ENCODE peak calls at places on chromosomes 13 and 19, in ten cellular contexts. U is SJSA1, R is heart left ventricle, D is cardiac muscle cell, S is psoas muscle, W is breast epithelium, Y is BE2C, A is suprapubic skin, M is Peyer's patch, P is gastrocnemius medialis. G is an unnamed sample.

GRCh38 chr13:39779337-39780270 is 124.1 kb downstream of the COG6 start:
- DNase-seq in U (peak; percentile 47), R (no peak), D (peak; percentile 59), S (no peak), W (no peak), Y (no peak), A (no peak), M (peak; percentile 55), P (no peak), G (no peak)

GRCh38 chr19:56601375-56601774 is 6.3 kb downstream of the ZNF71 start:
- DNase-seq in U (no peak), R (no peak), D (no peak), S (no peak), W (no peak), Y (no peak), A (no peak), M (no peak), P (no peak), G (no peak)

GRCh38 chr13:94412870-94413269 is 66.6 kb downstream of the DCT start:
- DNase-seq in U (no peak), R (no peak), D (no peak), S (no peak), W (no peak), Y (no peak), A (no peak), M (no peak), P (no peak), G (no peak)

GRCh38 chr19:39671739-39672363 is 16.1 kb downstream of the LGALS16 start:
- DNase-seq in U (peak; percentile 30), R (no peak), D (peak; percentile 64), S (no peak), W (no peak), Y (peak; percentile 37), A (no peak), M (peak; percentile 25), P (no peak), G (no peak)

GRCh38 chr19:4715529-4716221 is 8.0 kb downstream of the DPP9 start:
- DNase-seq in U (no peak), R (no peak), D (no peak), S (no peak), W (no peak), Y (no peak), A (no peak), M (no peak), P (no peak), G (no peak)

GRCh38 chr19:23887642-23888041 is 27.0 kb upstream of the ZNF726 start:
- DNase-seq in U (no peak), R (no peak), D (no peak), S (no peak), W (no peak), Y (no peak), A (no peak), M (no peak), P (no peak), G (no peak)

GRCh38 chr19:11843741-11844140 is 4.8 kb upstream of the ZNF439 start:
- DNase-seq in U (no peak), R (no peak), D (no peak), S (no peak), W (no peak), Y (no peak), A (no peak), M (no peak), P (no peak), G (no peak)

GRCh38 chr13:106917024-106917491 is 349.1 kb upstream of the ARGLU1 start:
- DNase-seq in U (no peak), R (peak; percentile 61), D (peak; percentile 25), S (no peak), W (no peak), Y (no peak), A (no peak), M (no peak), P (no peak), G (no peak)

GRCh38 chr13:60121288-60121687 is 42.4 kb downstream of the DIAPH3 start:
- DNase-seq in U (no peak), R (no peak), D (no peak), S (no peak), W (no peak), Y (no peak), A (no peak), M (no peak), P (no peak), G (no peak)

GRCh38 chr19:15195987-15196682 is 4.7 kb downstream of the NOTCH3 start:
- DNase-seq in U (no peak), R (no peak), D (peak; percentile 24), S (no peak), W (peak; percentile 80), Y (no peak), A (peak; percentile 85), M (no peak), P (no peak), G (no peak)

GRCh38 chr13:46831588-46832194 is 34.7 kb upstream of the ESD start:
- DNase-seq in U (peak; percentile 9), R (no peak), D (peak; percentile 71), S (no peak), W (no peak), Y (peak; percentile 47), A (no peak), M (no peak), P (no peak), G (peak; percentile 1)

GRCh38 chr13:110841846-110842245 is 73.0 kb downstream of the ANKRD10 start:
- DNase-seq in U (peak; percentile 46), R (no peak), D (no peak), S (no peak), W (no peak), Y (no peak), A (no peak), M (no peak), P (no peak), G (no peak)

GRCh38 chr13:41236369-41236768 is 27.0 kb downstream of the MTRF1 start:
- DNase-seq in U (no peak), R (no peak), D (no peak), S (no peak), W (no peak), Y (no peak), A (no peak), M (no peak), P (no peak), G (no peak)

GRCh38 chr19:45670670-45671453 is 2.8 kb downstream of the GIPR start:
- DNase-seq in U (no peak), R (peak; percentile 52), D (peak; percentile 89), S (peak; percentile 80), W (peak; percentile 84), Y (peak; percentile 97), A (peak; percentile 89), M (peak; percentile 67), P (no peak), G (no peak)

GRCh38 chr19:2246014-2246620 is 3.0 kb upstream of the AMH start:
- DNase-seq in U (no peak), R (no peak), D (no peak), S (no peak), W (no peak), Y (no peak), A (no peak), M (no peak), P (no peak), G (no peak)

GRCh38 chr13:94813920-94814500 is 101.7 kb upstream of the SOX21 start:
- DNase-seq in U (no peak), R (no peak), D (no peak), S (no peak), W (no peak), Y (no peak), A (no peak), M (no peak), P (no peak), G (no peak)

GRCh38 chr13:84641491-84641890 is 759.2 kb upstream of the SLITRK1 start:
- DNase-seq in U (no peak), R (no peak), D (no peak), S (no peak), W (no peak), Y (no peak), A (no peak), M (no peak), P (no peak), G (no peak)

DNA sequence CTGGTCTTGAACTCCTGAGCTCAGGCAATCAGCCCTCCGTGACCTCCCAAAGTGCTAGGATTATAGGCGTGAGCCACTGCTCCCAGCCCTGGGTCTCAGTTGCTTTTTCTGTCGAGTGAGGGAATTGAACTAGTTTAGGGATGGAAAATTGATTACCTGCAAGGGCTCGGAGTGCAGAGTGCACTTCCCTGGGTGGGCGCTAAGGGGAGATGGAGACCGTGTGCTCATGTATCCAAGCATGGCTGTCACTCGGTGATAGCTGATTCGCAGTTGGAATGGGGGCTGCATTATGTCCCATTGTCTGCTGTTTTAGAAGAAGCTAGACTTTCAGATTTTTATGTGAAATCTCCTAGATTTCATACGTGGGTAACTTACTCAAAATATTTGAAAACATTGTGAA is 139.9 kb upstream of the RFC3 start:
- DNase-seq in U (no peak), R (no peak), D (no peak), S (no peak), W (no peak), Y (no peak), A (no peak), M (no peak), P (no peak), G (no peak)
- H3K27me3 ChIP-seq in U (no peaks in the 10 kb centered on the region), R (no peaks in the 10 kb centered on the region), D (no peaks in the 10 kb centered on the region), S (no peaks in the 10 kb centered on the region), W (no peaks in the 10 kb centered on the region), Y (no peaks in the 10 kb centered on the region), A (no peaks in the 10 kb centered on the region), M (no peaks in the 10 kb centered on the region), P (no peaks in the 10 kb centered on the region), G (no peaks in the 10 kb centered on the region)

DNA sequence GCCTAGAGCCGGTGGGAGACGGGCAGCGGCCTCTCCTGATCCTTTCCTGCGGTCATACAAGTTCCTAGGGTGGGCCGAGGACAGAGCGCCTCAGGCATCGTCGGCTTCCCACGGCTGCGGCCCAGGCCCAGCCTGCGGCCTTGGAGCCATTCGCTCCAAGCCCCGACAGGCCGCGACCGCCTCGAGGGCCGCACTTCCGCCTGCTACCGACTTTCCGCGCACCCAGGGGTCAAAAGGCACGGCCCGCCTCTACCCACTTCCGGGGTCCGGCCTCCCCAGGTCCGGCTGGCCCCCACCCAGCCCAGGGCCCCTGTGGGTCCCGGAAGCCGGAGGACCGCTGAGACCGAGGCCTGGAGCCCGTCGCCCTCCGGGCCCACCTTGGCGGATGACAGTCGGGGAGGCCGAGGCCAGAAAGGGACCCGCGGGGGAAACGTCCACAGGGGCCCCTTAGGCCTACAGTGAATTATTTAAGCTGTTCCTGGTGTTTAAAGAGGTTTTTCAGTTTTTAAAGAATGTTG is 16.2 kb downstream of the ZIC2 start:
- DNase-seq in U (no peak), R (no peak), D (no peak), S (no peak), W (no peak), Y (no peak), A (no peak), M (no peak), P (no peak), G (no peak)
- H3K27me3 ChIP-seq in U (peaks cover 66% of the 10 kb centered on the region), R (peaks cover 96% of the 10 kb centered on the region), D (peaks cover 68% of the 10 kb centered on the region), S (peaks cover 12% of the 10 kb centered on the region), W (peaks cover 77% of the 10 kb centered on the region), Y (peaks cover 90% of the 10 kb centered on the region), A (peaks cover 86% of the 10 kb centered on the region), M (no peaks in the 10 kb centered on the region), P (peaks cover 82% of the 10 kb centered on the region), G (peaks cover 33% of the 10 kb centered on the region)

GRCh38 chr19:33235996-33236350 is 10.3 kb upstream of the SLC7A10 start:
- DNase-seq in U (no peak), R (no peak), D (no peak), S (peak; percentile 38), W (no peak), Y (no peak), A (no peak), M (no peak), P (no peak), G (no peak)
- H3K27me3 ChIP-seq in U (no peaks in the 10 kb centered on the region), R (no peaks in the 10 kb centered on the region), D (peaks cover 15% of the 10 kb centered on the region), S (no peaks in the 10 kb centered on the region), W (no peaks in the 10 kb centered on the region), Y (no peaks in the 10 kb centered on the region), A (peaks cover 16% of the 10 kb centered on the region), M (no peaks in the 10 kb centered on the region), P (no peaks in the 10 kb centered on the region), G (peaks cover 6% of the 10 kb centered on the region)

GRCh38 chr19:58497634-58498170 is 14.1 kb downstream of the SLC27A5 start:
- DNase-seq in U (no peak), R (no peak), D (no peak), S (no peak), W (no peak), Y (no peak), A (no peak), M (no peak), P (no peak), G (no peak)
- H3K27me3 ChIP-seq in U (no peaks in the 10 kb centered on the region), R (no peaks in the 10 kb centered on the region), D (no peaks in the 10 kb centered on the region), S (no peaks in the 10 kb centered on the region), W (no peaks in the 10 kb centered on the region), Y (no peaks in the 10 kb centered on the region), A (no peaks in the 10 kb centered on the region), M (no peaks in the 10 kb centered on the region), P (no peaks in the 10 kb centered on the region), G (no peaks in the 10 kb centered on the region)